ENCODE peak calls at places on chromosomes 11 and 22, in ten cellular contexts. One of them, this sample, is unnamed.

GRCh38 chr22:24580276-24580675 is 12.6 kb downstream of the LRRC75B start:
- DNase-seq in germinal center: no peak
- DNase-seq in mucosa of descending colon: no peak
- DNase-seq in activated T-cell treated with anti-CD3 and anti-CD28 coated beads for 1 hour: no peak
- DNase-seq in cardiac muscle cell: peak
- DNase-seq in HS-5: peak
- DNase-seq in HCT116: no peak
- DNase-seq in stimulated activated CD8-positive, alpha-beta memory T cell treated with anti-CD3 and anti-CD28 coated beads, Interleukin-15, amount 100 ng/mL, for 48 hours: no peak
- DNase-seq in pulmonary artery endothelial cell: no peak
- DNase-seq in AG09319: peak
- DNase-seq in this sample: no peak

GRCh38 chr11:563812-564578 is 3.2 kb downstream of the RASSF7 start:
- DNase-seq in activated T-cell treated with anti-CD3 and anti-CD28 coated beads for 1 hour: no peak
- DNase-seq in cardiac muscle cell: no peak
- DNase-seq in stimulated activated CD8-positive, alpha-beta memory T cell treated with anti-CD3 and anti-CD28 coated beads, Interleukin-15, amount 100 ng/mL, for 48 hours: no peak
- DNase-seq in AG09319: no peak
- DNase-seq in HCT116: no peak
- DNase-seq in pulmonary artery endothelial cell: no peak
- DNase-seq in germinal center: no peak
- DNase-seq in HS-5: no peak
- DNase-seq in mucosa of descending colon: peak
- DNase-seq in this sample: no peak

GRCh38 chr22:31343235-31344191 is 2.6 kb downstream of the PATZ1 start:
- DNase-seq in AG09319: no peak
- DNase-seq in germinal center: no peak
- DNase-seq in stimulated activated CD8-positive, alpha-beta memory T cell treated with anti-CD3 and anti-CD28 coated beads, Interleukin-15, amount 100 ng/mL, for 48 hours: peak
- DNase-seq in cardiac muscle cell: peak
- DNase-seq in HCT116: no peak
- DNase-seq in mucosa of descending colon: peak
- DNase-seq in HS-5: no peak
- DNase-seq in activated T-cell treated with anti-CD3 and anti-CD28 coated beads for 1 hour: no peak
- DNase-seq in pulmonary artery endothelial cell: no peak
- DNase-seq in this sample: peak

GRCh38 chr11:2517016-2517385 is 72.2 kb downstream of the KCNQ1 start:
- DNase-seq in mucosa of descending colon: no peak
- DNase-seq in cardiac muscle cell: no peak
- DNase-seq in stimulated activated CD8-positive, alpha-beta memory T cell treated with anti-CD3 and anti-CD28 coated beads, Interleukin-15, amount 100 ng/mL, for 48 hours: no peak
- DNase-seq in HCT116: no peak
- DNase-seq in germinal center: no peak
- DNase-seq in HS-5: no peak
- DNase-seq in activated T-cell treated with anti-CD3 and anti-CD28 coated beads for 1 hour: no peak
- DNase-seq in pulmonary artery endothelial cell: no peak
- DNase-seq in AG09319: no peak
- DNase-seq in this sample: no peak

GRCh38 chr11:114448749-114449484 is 9.7 kb downstream of the REXO2 start:
- DNase-seq in activated T-cell treated with anti-CD3 and anti-CD28 coated beads for 1 hour: no peak
- DNase-seq in HCT116: no peak
- DNase-seq in germinal center: no peak
- DNase-seq in pulmonary artery endothelial cell: no peak
- DNase-seq in cardiac muscle cell: no peak
- DNase-seq in HS-5: no peak
- DNase-seq in mucosa of descending colon: no peak
- DNase-seq in AG09319: no peak
- DNase-seq in stimulated activated CD8-positive, alpha-beta memory T cell treated with anti-CD3 and anti-CD28 coated beads, Interleukin-15, amount 100 ng/mL, for 48 hours: no peak
- DNase-seq in this sample: no peak

GRCh38 chr22:17319541-17319940 is 49.7 kb upstream of the CECR2 start:
- DNase-seq in stimulated activated CD8-positive, alpha-beta memory T cell treated with anti-CD3 and anti-CD28 coated beads, Interleukin-15, amount 100 ng/mL, for 48 hours: no peak
- DNase-seq in mucosa of descending colon: no peak
- DNase-seq in HCT116: no peak
- DNase-seq in germinal center: no peak
- DNase-seq in HS-5: no peak
- DNase-seq in activated T-cell treated with anti-CD3 and anti-CD28 coated beads for 1 hour: no peak
- DNase-seq in AG09319: no peak
- DNase-seq in pulmonary artery endothelial cell: no peak
- DNase-seq in cardiac muscle cell: no peak
- DNase-seq in this sample: no peak

GRCh38 chr22:40107756-40108437 is 69.8 kb upstream of the TNRC6B start:
- DNase-seq in HS-5: no peak
- DNase-seq in AG09319: peak
- DNase-seq in activated T-cell treated with anti-CD3 and anti-CD28 coated beads for 1 hour: no peak
- DNase-seq in mucosa of descending colon: no peak
- DNase-seq in cardiac muscle cell: peak
- DNase-seq in stimulated activated CD8-positive, alpha-beta memory T cell treated with anti-CD3 and anti-CD28 coated beads, Interleukin-15, amount 100 ng/mL, for 48 hours: peak
- DNase-seq in germinal center: no peak
- DNase-seq in HCT116: no peak
- DNase-seq in pulmonary artery endothelial cell: no peak
- DNase-seq in this sample: peak

GRCh38 chr22:42931421-42932196 is 74.5 kb upstream of the ARFGAP3 start:
- DNase-seq in AG09319: no peak
- DNase-seq in germinal center: peak
- DNase-seq in HS-5: no peak
- DNase-seq in activated T-cell treated with anti-CD3 and anti-CD28 coated beads for 1 hour: no peak
- DNase-seq in stimulated activated CD8-positive, alpha-beta memory T cell treated with anti-CD3 and anti-CD28 coated beads, Interleukin-15, amount 100 ng/mL, for 48 hours: no peak
- DNase-seq in pulmonary artery endothelial cell: no peak
- DNase-seq in HCT116: no peak
- DNase-seq in cardiac muscle cell: peak
- DNase-seq in mucosa of descending colon: no peak
- DNase-seq in this sample: no peak

GRCh38 chr11:81840375-81840774 is 893.3 kb downstream of the FAM181B start:
- DNase-seq in germinal center: no peak
- DNase-seq in HCT116: no peak
- DNase-seq in HS-5: no peak
- DNase-seq in pulmonary artery endothelial cell: no peak
- DNase-seq in cardiac muscle cell: peak
- DNase-seq in mucosa of descending colon: no peak
- DNase-seq in stimulated activated CD8-positive, alpha-beta memory T cell treated with anti-CD3 and anti-CD28 coated beads, Interleukin-15, amount 100 ng/mL, for 48 hours: no peak
- DNase-seq in activated T-cell treated with anti-CD3 and anti-CD28 coated beads for 1 hour: no peak
- DNase-seq in AG09319: no peak
- DNase-seq in this sample: no peak

GRCh38 chr11:64753019-64753379 is 6.8 kb downstream of the PYGM start:
- DNase-seq in stimulated activated CD8-positive, alpha-beta memory T cell treated with anti-CD3 and anti-CD28 coated beads, Interleukin-15, amount 100 ng/mL, for 48 hours: no peak
- DNase-seq in activated T-cell treated with anti-CD3 and anti-CD28 coated beads for 1 hour: no peak
- DNase-seq in HS-5: no peak
- DNase-seq in mucosa of descending colon: no peak
- DNase-seq in HCT116: no peak
- DNase-seq in germinal center: no peak
- DNase-seq in cardiac muscle cell: no peak
- DNase-seq in pulmonary artery endothelial cell: no peak
- DNase-seq in AG09319: no peak
- DNase-seq in this sample: no peak

GRCh38 chr11:32426819-32427615 is 8.3 kb downstream of the WT1 start:
- DNase-seq in stimulated activated CD8-positive, alpha-beta memory T cell treated with anti-CD3 and anti-CD28 coated beads, Interleukin-15, amount 100 ng/mL, for 48 hours: no peak
- DNase-seq in HCT116: no peak
- DNase-seq in pulmonary artery endothelial cell: no peak
- DNase-seq in cardiac muscle cell: peak
- DNase-seq in activated T-cell treated with anti-CD3 and anti-CD28 coated beads for 1 hour: no peak
- DNase-seq in mucosa of descending colon: no peak
- DNase-seq in HS-5: no peak
- DNase-seq in AG09319: no peak
- DNase-seq in germinal center: no peak
- DNase-seq in this sample: no peak

GRCh38 chr11:27783701-27784355 is 83.6 kb upstream of the BDNF start:
- DNase-seq in HS-5: no peak
- DNase-seq in activated T-cell treated with anti-CD3 and anti-CD28 coated beads for 1 hour: no peak
- DNase-seq in stimulated activated CD8-positive, alpha-beta memory T cell treated with anti-CD3 and anti-CD28 coated beads, Interleukin-15, amount 100 ng/mL, for 48 hours: no peak
- DNase-seq in germinal center: no peak
- DNase-seq in HCT116: no peak
- DNase-seq in AG09319: no peak
- DNase-seq in cardiac muscle cell: peak
- DNase-seq in pulmonary artery endothelial cell: no peak
- DNase-seq in mucosa of descending colon: no peak
- DNase-seq in this sample: no peak

GRCh38 chr22:45638834-45639746 is 32.5 kb upstream of the ATXN10 start:
- DNase-seq in cardiac muscle cell: peak
- DNase-seq in activated T-cell treated with anti-CD3 and anti-CD28 coated beads for 1 hour: no peak
- DNase-seq in HS-5: peak
- DNase-seq in stimulated activated CD8-positive, alpha-beta memory T cell treated with anti-CD3 and anti-CD28 coated beads, Interleukin-15, amount 100 ng/mL, for 48 hours: no peak
- DNase-seq in germinal center: no peak
- DNase-seq in mucosa of descending colon: peak
- DNase-seq in pulmonary artery endothelial cell: no peak
- DNase-seq in AG09319: peak
- DNase-seq in HCT116: peak
- DNase-seq in this sample: no peak

GRCh38 chr11:109957601-109958000 is 135.6 kb upstream of the ZC3H12C start:
- DNase-seq in activated T-cell treated with anti-CD3 and anti-CD28 coated beads for 1 hour: no peak
- DNase-seq in mucosa of descending colon: no peak
- DNase-seq in cardiac muscle cell: no peak
- DNase-seq in HS-5: no peak
- DNase-seq in pulmonary artery endothelial cell: no peak
- DNase-seq in HCT116: no peak
- DNase-seq in stimulated activated CD8-positive, alpha-beta memory T cell treated with anti-CD3 and anti-CD28 coated beads, Interleukin-15, amount 100 ng/mL, for 48 hours: no peak
- DNase-seq in AG09319: no peak
- DNase-seq in germinal center: no peak
- DNase-seq in this sample: no peak

GRCh38 chr11:111531687-111532364 is 8.7 kb upstream of the LAYN start:
- DNase-seq in HS-5: no peak
- DNase-seq in germinal center: no peak
- DNase-seq in mucosa of descending colon: no peak
- DNase-seq in activated T-cell treated with anti-CD3 and anti-CD28 coated beads for 1 hour: no peak
- DNase-seq in HCT116: peak
- DNase-seq in AG09319: peak
- DNase-seq in pulmonary artery endothelial cell: no peak
- DNase-seq in stimulated activated CD8-positive, alpha-beta memory T cell treated with anti-CD3 and anti-CD28 coated beads, Interleukin-15, amount 100 ng/mL, for 48 hours: peak
- DNase-seq in cardiac muscle cell: peak
- DNase-seq in this sample: no peak

GRCh38 chr11:67563354-67564114 is 20.1 kb upstream of the GSTP1 start:
- DNase-seq in germinal center: no peak
- DNase-seq in HS-5: peak
- DNase-seq in AG09319: peak
- DNase-seq in stimulated activated CD8-positive, alpha-beta memory T cell treated with anti-CD3 and anti-CD28 coated beads, Interleukin-15, amount 100 ng/mL, for 48 hours: no peak
- DNase-seq in mucosa of descending colon: no peak
- DNase-seq in cardiac muscle cell: peak
- DNase-seq in pulmonary artery endothelial cell: peak
- DNase-seq in activated T-cell treated with anti-CD3 and anti-CD28 coated beads for 1 hour: no peak
- DNase-seq in HCT116: peak
- DNase-seq in this sample: peak

GRCh38 chr22:46971141-46971775 is 208.8 kb downstream of the TBC1D22A start:
- DNase-seq in HS-5: no peak
- DNase-seq in stimulated activated CD8-positive, alpha-beta memory T cell treated with anti-CD3 and anti-CD28 coated beads, Interleukin-15, amount 100 ng/mL, for 48 hours: no peak
- DNase-seq in germinal center: peak
- DNase-seq in activated T-cell treated with anti-CD3 and anti-CD28 coated beads for 1 hour: no peak
- DNase-seq in HCT116: no peak
- DNase-seq in pulmonary artery endothelial cell: peak
- DNase-seq in mucosa of descending colon: no peak
- DNase-seq in AG09319: no peak
- DNase-seq in cardiac muscle cell: peak
- DNase-seq in this sample: no peak